ENCODE peak calls at places on chromosomes 11 and 22, in seven cellular contexts. E is SHP77; P is CD4-positive, alpha-beta memory T cell; C is substantia nigra; N is GM19239; V is transverse colon; F is AG09309. I is an unnamed sample.
A peak's percentile ranks its signal among the peaks of the same experiment; 100 is the strongest.

GRCh38 chr22:43828711-43829447 is 16.8 kb upstream of the EFCAB6 start:
- DNase-seq in E (peak; percentile 77), P (no peak), C (no peak), N (no peak), V (no peak), F (no peak), I (no peak)

GRCh38 chr22:36985490-36985889 is 33.8 kb downstream of the TST start:
- DNase-seq in E (no peak), P (no peak), C (no peak), N (no peak), V (no peak), F (no peak), I (no peak)

GRCh38 chr11:68040957-68041591 is 2.2 kb downstream of the TCIRG1 start:
- DNase-seq in E (no peak), P (no peak), C (no peak), N (no peak), V (no peak), F (no peak), I (no peak)

GRCh38 chr11:106585061-106585460 is 433.2 kb downstream of the GUCY1A2 start:
- DNase-seq in E (no peak), P (no peak), C (no peak), N (no peak), V (no peak), F (peak; percentile 38), I (no peak)

GRCh38 chr11:6568191-6568918 is 35.1 kb downstream of the RRP8 start:
- DNase-seq in E (no peak), P (no peak), C (no peak), N (no peak), V (no peak), F (no peak), I (no peak)

GRCh38 chr11:26622201-26622600 is 50.1 kb upstream of the MUC15 start:
- DNase-seq in E (no peak), P (no peak), C (no peak), N (no peak), V (no peak), F (no peak), I (no peak)

GRCh38 chr11:72807021-72807693 is 7.1 kb upstream of the ATG16L2 start:
- DNase-seq in E (no peak), P (no peak), C (no peak), N (no peak), V (no peak), F (no peak), I (no peak)

GRCh38 chr11:106875013-106875412 is 143.3 kb downstream of the GUCY1A2 start:
- DNase-seq in E (no peak), P (no peak), C (no peak), N (no peak), V (no peak), F (no peak), I (no peak)

GRCh38 chr11:85776951-85777602 is 33.9 kb downstream of the SYTL2 start:
- DNase-seq in E (no peak), P (no peak), C (no peak), N (no peak), V (no peak), F (no peak), I (no peak)

GRCh38 chr22:27433585-27434190 is 367.9 kb downstream of the MN1 start:
- DNase-seq in E (no peak), P (no peak), C (no peak), N (no peak), V (no peak), F (no peak), I (no peak)